ENCODE peak calls at places on chromosome 4, in five cellular contexts. E, M, F, L and P are unnamed samples.

GRCh38 chr4:120055167-120055566 is 11.5 kb downstream of the MAD2L1 start:
- DNase-seq in E (no peak), M (no peak), F (no peak), L (no peak), P (no peak)

GRCh38 chr4:170090667-170091052 is 904 bp upstream of the AADAT start:
- DNase-seq in E (no peak), M (no peak), F (peak), L (no peak), P (peak)

GRCh38 chr4:159400782-159401712 is 298.2 kb downstream of the RAPGEF2 start:
- DNase-seq in E (no peak), M (no peak), F (peak), L (no peak), P (peak)

GRCh38 chr4:28093071-28093470 is 1232.4 kb downstream of the STIM2 start:
- DNase-seq in E (no peak), M (no peak), F (no peak), L (no peak), P (no peak)

GRCh38 chr4:186770446-186771175 is 47.0 kb upstream of the FAT1 start:
- DNase-seq in E (no peak), M (no peak), F (peak), L (no peak), P (peak)

GRCh38 chr4:20592666-20593065 is 107.6 kb upstream of the PACRGL start:
- DNase-seq in E (no peak), M (no peak), F (peak), L (no peak), P (peak)

GRCh38 chr4:3302164-3302785 is 9.5 kb downstream of the RGS12 start:
- DNase-seq in E (peak), M (no peak), F (no peak), L (no peak), P (no peak)

GRCh38 chr4:7872264-7872771 is 67.3 kb downstream of the AFAP1 start:
- DNase-seq in E (no peak), M (no peak), F (peak), L (peak), P (peak)

GRCh38 chr4:184746532-184746870 is 12.6 kb upstream of the CENPU start:
- DNase-seq in E (peak), M (no peak), F (peak), L (no peak), P (peak)

GRCh38 chr4:48968814-48969213 is 17.3 kb upstream of the CWH43 start:
- DNase-seq in E (no peak), M (no peak), F (peak), L (no peak), P (peak)

GRCh38 chr4:88356771-88357170 is 21.9 kb upstream of the HERC6 start:
- DNase-seq in E (no peak), M (no peak), F (peak), L (no peak), P (peak)

GRCh38 chr4:48139688-48140087 is 5.6 kb upstream of the TXK start:
- DNase-seq in E (no peak), M (no peak), F (peak), L (no peak), P (peak)

GRCh38 chr4:181685911-181686310 is 557.3 kb upstream of the TENM3 start:
- DNase-seq in E (no peak), M (no peak), F (peak), L (peak), P (peak)

GRCh38 chr4:31068257-31069075 is 348.3 kb downstream of the PCDH7 start:
- DNase-seq in E (no peak), M (no peak), F (no peak), L (no peak), P (no peak)

GRCh38 chr4:93879919-93880318 is 51.4 kb downstream of the ATOH1 start:
- DNase-seq in E (no peak), M (no peak), F (no peak), L (no peak), P (no peak)

GRCh38 chr4:140267576-140267975 is 105.9 kb upstream of the SCOC start:
- DNase-seq in E (peak), M (no peak), F (no peak), L (no peak), P (peak)

GRCh38 chr4:177250056-177250696 is 59.5 kb upstream of the NEIL3 start:
- DNase-seq in E (peak), M (peak), F (peak), L (peak), P (peak)

GRCh38 chr4:188767496-188767895 is 628.3 kb downstream of the TRIML1 start:
- DNase-seq in E (no peak), M (no peak), F (no peak), L (no peak), P (no peak)

GRCh38 chr4:147103403-147103946 is 157.8 kb upstream of the TTC29 start:
- DNase-seq in E (peak), M (no peak), F (peak), L (no peak), P (peak)

GRCh38 chr4:184284742-184285141 is 67.1 kb upstream of the ENPP6 start:
- DNase-seq in E (no peak), M (no peak), F (no peak), L (no peak), P (no peak)

GRCh38 chr4:111628437-111628836 is 516.8 kb upstream of the FAM241A start:
- DNase-seq in E (peak), M (no peak), F (no peak), L (no peak), P (no peak)

GRCh38 chr4:16140520-16141249 is 56.9 kb upstream of the PROM1 start:
- DNase-seq in E (peak), M (no peak), F (peak), L (peak), P (peak)

GRCh38 chr4:76306882-76307669 is 543 bp downstream of the STBD1 start:
- DNase-seq in E (peak), M (peak), F (peak), L (no peak), P (peak)

GRCh38 chr4:5928241-5928640 is 35.4 kb upstream of the CRMP1 start:
- DNase-seq in E (peak), M (no peak), F (no peak), L (no peak), P (no peak)

GRCh38 chr4:8404791-8405515 is 35.6 kb downstream of the ACOX3 start:
- DNase-seq in E (no peak), M (no peak), F (no peak), L (no peak), P (no peak)

GRCh38 chr4:173212379-173212778 is 43.8 kb downstream of the GALNT7 start:
- DNase-seq in E (no peak), M (no peak), F (no peak), L (no peak), P (no peak)

GRCh38 chr4:173235050-173235449 is 66.4 kb downstream of the GALNT7 start:
- DNase-seq in E (no peak), M (no peak), F (no peak), L (no peak), P (no peak)

GRCh38 chr4:181548873-181549541 is 694.2 kb upstream of the TENM3 start:
- DNase-seq in E (no peak), M (no peak), F (peak), L (no peak), P (peak)

GRCh38 chr4:1366371-1367229 is 19.6 kb downstream of the UVSSA start:
- DNase-seq in E (no peak), M (no peak), F (no peak), L (no peak), P (no peak)